ENCODE peak calls at places on chromosomes 3 and 15, in eight cellular contexts. R is mucosa of gallbladder, S is G401, Z is Kasumi-1, H is skeletal muscle cell, T is dorsolateral prefrontal cortex, L is AG04450, W is Calu3. G is an unnamed sample.
A peak's percentile ranks its signal among the peaks of the same experiment; 100 is the strongest.

GRCh38 chr3:169668081-169668956 is 4.8 kb upstream of the MECOM start:
- DNase-seq in W (peak; percentile 76), H (no peak), R (no peak), T (no peak), L (no peak), S (no peak), Z (peak; percentile 27), G (no peak)

GRCh38 chr3:3053974-3054373 is 56.2 kb downstream of the IL5RA start:
- DNase-seq in W (peak; percentile 4), R (no peak), L (no peak), T (no peak), H (no peak), Z (no peak), S (no peak), G (no peak)

GRCh38 chr3:186520957-186521842 is 23.0 kb downstream of the CRYGS start:
- DNase-seq in H (no peak), S (no peak), W (no peak), Z (no peak), T (no peak), R (no peak), L (no peak), G (no peak)

GRCh38 chr3:48966876-48967361 is 23.1 kb upstream of the P4HTM start:
- DNase-seq in T (peak; percentile 79), W (no peak), Z (no peak), S (no peak), R (no peak), H (no peak), L (no peak), G (no peak)

GRCh38 chr15:44286814-44287555 is 1.5 kb upstream of the GOLM2 start:
- DNase-seq in L (no peak), R (no peak), S (peak; percentile 53), T (no peak), H (no peak), W (no peak), Z (no peak), G (no peak)

GRCh38 chr3:150300847-150301517 is 107.1 kb upstream of the TSC22D2 start:
- DNase-seq in R (no peak), H (no peak), S (no peak), W (no peak), T (no peak), Z (no peak), L (no peak), G (no peak)

GRCh38 chr3:189132125-189132744 is 39.5 kb upstream of the TPRG1 start:
- DNase-seq in Z (peak; percentile 90), R (peak; percentile 48), W (peak; percentile 63), L (peak; percentile 41), T (no peak), S (no peak), H (peak; percentile 58), G (peak; percentile 31)

GRCh38 chr15:74291101-74292071 is 55.3 kb downstream of the CCDC33 start:
- DNase-seq in R (peak; percentile 82), S (no peak), L (peak; percentile 21), W (peak; percentile 89), H (peak; percentile 27), T (peak; percentile 53), Z (peak; percentile 46), G (no peak)

GRCh38 chr15:72967836-72968530 is 84.3 kb upstream of the NEO1 start:
- DNase-seq in H (no peak), S (no peak), Z (no peak), W (no peak), R (no peak), L (no peak), T (no peak), G (no peak)

GRCh38 chr3:14113964-14114667 is 10.6 kb downstream of the CHCHD4 start:
- DNase-seq in W (peak; percentile 43), L (no peak), H (no peak), R (peak; percentile 61), S (no peak), Z (peak; percentile 7), T (no peak), G (no peak)

GRCh38 chr3:32643354-32643753 is 41.6 kb upstream of the CNOT10 start:
- DNase-seq in H (no peak), T (no peak), Z (no peak), R (no peak), S (no peak), W (no peak), L (no peak), G (no peak)

GRCh38 chr3:178602864-178603263 is 66.6 kb downstream of the KCNMB2 start:
- DNase-seq in S (no peak), Z (no peak), H (no peak), R (no peak), T (no peak), L (no peak), W (no peak), G (no peak)

GRCh38 chr15:75198560-75199346 is 2.9 kb upstream of the C15orf39 start:
- DNase-seq in H (no peak), Z (peak; percentile 16), L (no peak), T (no peak), R (no peak), W (no peak), S (peak; percentile 58), G (no peak)

GRCh38 chr3:32334675-32335074 is 57.0 kb upstream of the CMTM7 start:
- DNase-seq in R (no peak), Z (no peak), L (no peak), S (no peak), W (no peak), T (no peak), H (no peak), G (no peak)

GRCh38 chr3:119599558-119600174 is 2.0 kb downstream of the PLA1A start:
- DNase-seq in W (no peak), R (no peak), S (no peak), Z (no peak), T (no peak), H (no peak), L (no peak), G (no peak)

GRCh38 chr3:2090512-2090911 is 8.2 kb upstream of the CNTN4 start:
- DNase-seq in T (no peak), L (no peak), Z (no peak), H (no peak), S (no peak), R (no peak), W (no peak), G (no peak)

GRCh38 chr3:132288357-132288756 is 28.9 kb upstream of the ACP3 start:
- DNase-seq in S (no peak), L (no peak), R (no peak), T (no peak), Z (no peak), H (no peak), W (no peak), G (no peak)

GRCh38 chr3:70738310-70738681 is 425.9 kb upstream of the MDFIC2 start:
- DNase-seq in H (no peak), T (no peak), L (no peak), R (no peak), S (no peak), W (no peak), Z (peak; percentile 54), G (no peak)

GRCh38 chr15:101043911-101044624 is 124.9 kb downstream of the LRRK1 start:
- DNase-seq in W (no peak), T (no peak), Z (no peak), L (no peak), R (peak; percentile 0), H (no peak), S (no peak), G (no peak)

GRCh38 chr15:83115831-83116565 is 8.6 kb downstream of the TM6SF1 start:
- DNase-seq in H (no peak), L (no peak), W (no peak), R (no peak), T (no peak), S (no peak), Z (no peak), G (no peak)

GRCh38 chr3:40152482-40153133 is 156.9 kb upstream of the EIF1B start:
- DNase-seq in L (no peak), W (no peak), H (no peak), S (no peak), Z (no peak), T (no peak), R (no peak), G (no peak)

GRCh38 chr15:72200395-72201237 is 3.0 kb upstream of the GRAMD2A start:
- DNase-seq in W (no peak), T (no peak), Z (no peak), L (no peak), R (no peak), S (no peak), H (no peak), G (no peak)

GRCh38 chr15:43292375-43293078 is 25.8 kb upstream of the TGM5 start:
- DNase-seq in R (no peak), S (no peak), H (no peak), T (no peak), L (peak; percentile 34), Z (no peak), W (no peak), G (no peak)

GRCh38 chr15:46714959-46715358 is 1002.3 kb upstream of the SEMA6D start:
- DNase-seq in Z (no peak), S (no peak), L (no peak), T (no peak), H (no peak), R (no peak), W (no peak), G (no peak)

GRCh38 chr15:91224750-91225380 is 124.8 kb downstream of the SV2B start:
- DNase-seq in T (no peak), L (no peak), S (peak; percentile 70), R (no peak), Z (peak; percentile 46), W (peak; percentile 72), H (no peak), G (no peak)

GRCh38 chr15:68552773-68553172 is 26.0 kb upstream of the CORO2B start:
- DNase-seq in T (peak; percentile 83), L (no peak), S (no peak), Z (no peak), H (no peak), R (no peak), W (no peak), G (no peak)